ENCODE peak calls at places on chromosomes 3 and 15, in eight cellular contexts. O is transverse colon; T is kidney; Z is sigmoid colon; M is effector memory CD4-positive, alpha-beta T cell; A is Karpas-422; C is mucosa of descending colon; L is adipocyte. S is an unnamed sample.
A peak's percentile ranks its signal among the peaks of the same experiment; 100 is the strongest.

GRCh38 chr15:62866366-62866765 is 176.2 kb upstream of the TPM1 start:
- DNase-seq in O (no peak), T (no peak), Z (no peak), M (no peak), A (no peak), C (no peak), L (no peak), S (no peak)

GRCh38 chr3:122074621-122075265 is 19.6 kb downstream of the CD86 start:
- DNase-seq in O (peak; percentile 34), T (peak; percentile 74), Z (peak; percentile 70), M (no peak), A (no peak), C (peak; percentile 56), L (no peak), S (peak; percentile 83)

GRCh38 chr15:72912121-72912520 is 128.6 kb upstream of the ADPGK start:
- DNase-seq in O (no peak), T (no peak), Z (no peak), M (no peak), A (no peak), C (no peak), L (no peak), S (no peak)

GRCh38 chr15:80823995-80824394 is 44.8 kb downstream of the CEMIP start:
- DNase-seq in O (no peak), T (no peak), Z (no peak), M (no peak), A (peak; percentile 73), C (no peak), L (no peak), S (no peak)

GRCh38 chr15:56734013-56734625 is 810 bp upstream of the ZNF280D start:
- DNase-seq in O (no peak), T (no peak), Z (no peak), M (no peak), A (no peak), C (no peak), L (no peak), S (no peak)

GRCh38 chr3:17894434-17895060 is 152.1 kb upstream of the TBC1D5 start:
- DNase-seq in O (peak; percentile 57), T (no peak), Z (no peak), M (no peak), A (peak; percentile 82), C (no peak), L (peak; percentile 44), S (no peak)

GRCh38 chr3:119304201-119304713 is 10.1 kb downstream of the ARHGAP31 start:
- DNase-seq in O (no peak), T (no peak), Z (no peak), M (no peak), A (no peak), C (no peak), L (peak; percentile 53), S (no peak)

GRCh38 chr3:178949896-178950295 is 121.7 kb downstream of the ZMAT3 start:
- DNase-seq in O (no peak), T (no peak), Z (no peak), M (no peak), A (no peak), C (no peak), L (no peak), S (no peak)

GRCh38 chr3:197468866-197469382 is 86.8 kb downstream of the BDH1 start:
- DNase-seq in O (peak; percentile 53), T (no peak), Z (no peak), M (no peak), A (no peak), C (no peak), L (peak; percentile 58), S (no peak)

GRCh38 chr3:52859686-52860423 is 25.0 kb upstream of the MUSTN1 start:
- DNase-seq in O (no peak), T (no peak), Z (no peak), M (no peak), A (no peak), C (no peak), L (no peak), S (no peak)

GRCh38 chr3:37688756-37689155 is 172.9 kb upstream of the CTDSPL start:
- DNase-seq in O (no peak), T (no peak), Z (no peak), M (no peak), A (no peak), C (no peak), L (no peak), S (no peak)

GRCh38 chr3:37687966-37688365 is 173.7 kb upstream of the CTDSPL start:
- DNase-seq in O (no peak), T (no peak), Z (no peak), M (no peak), A (no peak), C (no peak), L (no peak), S (no peak)

GRCh38 chr3:37680393-37680792 is 181.3 kb upstream of the CTDSPL start:
- DNase-seq in O (no peak), T (no peak), Z (no peak), M (no peak), A (peak; percentile 12), C (no peak), L (no peak), S (peak; percentile 53)

GRCh38 chr3:37686225-37686624 is 175.5 kb upstream of the CTDSPL start:
- DNase-seq in O (no peak), T (no peak), Z (no peak), M (no peak), A (no peak), C (no peak), L (no peak), S (no peak)

GRCh38 chr3:37683321-37683720 is 178.4 kb upstream of the CTDSPL start:
- DNase-seq in O (no peak), T (no peak), Z (no peak), M (no peak), A (no peak), C (no peak), L (no peak), S (no peak)
- H3K4me1 ChIP-seq in O (peaks cover 3% of the 10 kb centered on the region), T (peaks cover 13% of the 10 kb centered on the region), Z (peaks cover 22% of the 10 kb centered on the region), M (no peaks in the 10 kb centered on the region), A (no peaks in the 10 kb centered on the region), C (no peaks in the 10 kb centered on the region), L (peaks cover 7% of the 10 kb centered on the region), S (peaks cover 7% of the 10 kb centered on the region)

GRCh38 chr3:10187944-10188343 is 23.2 kb downstream of the IRAK2 start:
- DNase-seq in O (no peak), T (no peak), Z (no peak), M (no peak), A (no peak), C (no peak), L (no peak), S (peak; percentile 13)

GRCh38 chr3:10187295-10187876 is 22.7 kb downstream of the IRAK2 start:
- DNase-seq in O (no peak), T (no peak), Z (no peak), M (no peak), A (no peak), C (no peak), L (no peak), S (no peak)

GRCh38 chr3:10188798-10189556 is 24.3 kb downstream of the IRAK2 start:
- DNase-seq in O (no peak), T (no peak), Z (no peak), M (no peak), A (no peak), C (no peak), L (no peak), S (no peak)

GRCh38 chr3:10192953-10193691 is 28.4 kb downstream of the IRAK2 start:
- DNase-seq in O (peak; percentile 62), T (peak; percentile 87), Z (no peak), M (peak; percentile 35), A (no peak), C (no peak), L (peak; percentile 93), S (peak; percentile 19)

GRCh38 chr3:10189557-10190374 is 25.0 kb downstream of the IRAK2 start:
- DNase-seq in O (peak; percentile 78), T (peak; percentile 96), Z (peak; percentile 95), M (no peak), A (no peak), C (peak; percentile 89), L (peak; percentile 75), S (peak; percentile 94)
- H3K4me1 ChIP-seq in O (peaks cover 52% of the 10 kb centered on the region), T (peaks cover 22% of the 10 kb centered on the region), Z (peaks cover 62% of the 10 kb centered on the region), M (peaks cover 69% of the 10 kb centered on the region), A (no peaks in the 10 kb centered on the region), C (peaks cover 36% of the 10 kb centered on the region), L (peaks cover 66% of the 10 kb centered on the region), S (peaks cover 14% of the 10 kb centered on the region)

GRCh38 chr15:74432271-74432967 is 1.3 kb downstream of the SEMA7A start:
- DNase-seq in O (no peak), T (peak; percentile 49), Z (no peak), M (no peak), A (peak; percentile 63), C (peak; percentile 46), L (no peak), S (no peak)

GRCh38 chr15:74430510-74430951 is 3.2 kb downstream of the SEMA7A start:
- DNase-seq in O (no peak), T (peak; percentile 34), Z (no peak), M (no peak), A (no peak), C (peak; percentile 19), L (no peak), S (peak; percentile 56)

GRCh38 chr15:74432968-74433591 is 678 bp downstream of the SEMA7A start:
- DNase-seq in O (no peak), T (peak; percentile 83), Z (no peak), M (no peak), A (peak; percentile 60), C (peak; percentile 65), L (no peak), S (no peak)

GRCh38 chr15:74431116-74431515 is 2.6 kb downstream of the SEMA7A start:
- DNase-seq in O (no peak), T (peak; percentile 11), Z (no peak), M (no peak), A (no peak), C (peak; percentile 15), L (no peak), S (peak; percentile 14)

DNA sequence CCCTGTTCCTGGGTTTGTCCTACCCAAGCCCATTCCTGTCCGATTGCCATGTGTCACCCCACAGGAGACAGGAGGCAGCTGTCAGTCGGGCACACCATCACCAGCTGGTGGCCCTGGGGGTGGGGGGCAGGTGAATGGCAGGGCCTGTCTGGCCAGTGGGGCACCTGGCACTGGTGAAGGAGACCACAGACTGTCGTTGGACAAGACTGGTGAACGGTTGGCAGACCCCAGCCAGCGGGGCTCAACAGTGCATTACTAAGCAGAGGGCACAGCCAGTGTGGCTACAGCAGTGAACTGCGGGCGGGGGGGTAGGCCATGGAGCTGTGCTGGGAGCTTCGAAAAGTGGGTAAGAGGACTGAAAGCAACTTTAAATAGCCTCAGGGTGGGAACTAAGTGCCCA is 2.1 kb downstream of the SEMA7A start:
- DNase-seq in O (no peak), T (peak; percentile 60), Z (no peak), M (no peak), A (peak; percentile 55), C (peak; percentile 49), L (no peak), S (no peak)
- H3K4me1 ChIP-seq in O (peaks cover 9% of the 10 kb centered on the region), T (no peaks in the 10 kb centered on the region), Z (peaks cover 24% of the 10 kb centered on the region), M (peaks cover 16% of the 10 kb centered on the region), A (peaks cover 63% of the 10 kb centered on the region), C (peaks cover 8% of the 10 kb centered on the region), L (peaks cover 30% of the 10 kb centered on the region), S (no peaks in the 10 kb centered on the region)

DNA sequence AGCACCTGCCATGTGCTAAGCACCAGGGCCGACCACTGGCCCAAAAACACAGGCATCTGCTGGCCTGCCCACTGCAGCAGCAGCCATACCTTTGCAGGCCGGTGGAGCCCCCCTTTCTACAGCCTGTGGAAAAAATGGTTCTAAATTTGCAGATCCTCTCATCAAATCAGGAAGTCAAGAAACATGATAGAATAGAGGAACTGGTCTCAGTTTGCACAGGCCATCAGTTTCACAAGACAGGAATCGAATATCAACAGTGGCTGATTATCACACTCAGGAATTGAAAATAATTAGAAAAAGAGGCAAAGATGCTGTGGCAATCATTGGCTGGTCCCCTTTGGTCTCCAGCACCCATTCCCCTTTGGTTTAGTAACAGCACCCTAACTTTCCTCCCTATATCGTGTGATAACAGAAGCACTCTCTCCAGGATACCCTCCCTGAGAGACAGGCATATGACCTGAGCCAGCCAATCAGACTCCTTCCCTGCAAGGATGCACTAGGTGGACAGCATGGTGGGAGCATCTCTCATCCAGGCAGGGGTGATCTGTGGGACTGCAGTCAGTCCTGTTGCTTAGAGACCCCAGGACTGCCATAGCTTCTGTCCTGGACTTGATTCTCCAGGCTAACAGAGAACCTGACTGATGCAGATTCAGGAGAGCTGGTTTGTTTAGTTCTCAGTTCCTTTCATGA is 3.5 kb upstream of the PAK6 start:
- DNase-seq in O (no peak), T (no peak), Z (no peak), M (no peak), A (peak; percentile 81), C (no peak), L (no peak), S (no peak)
- H3K4me1 ChIP-seq in O (no peaks in the 10 kb centered on the region), T (no peaks in the 10 kb centered on the region), Z (peaks cover 12% of the 10 kb centered on the region), M (peaks cover 6% of the 10 kb centered on the region), A (peaks cover 51% of the 10 kb centered on the region), C (peaks cover 7% of the 10 kb centered on the region), L (peaks cover 9% of the 10 kb centered on the region), S (no peaks in the 10 kb centered on the region)

S was measured in right cardiac atrium.